ENCODE peak calls at places on chromosomes 1 and 21, in seven cellular contexts. C is right lobe of liver, G is HCT116, F is heart left ventricle, U is uterus, I is ovary, A is breast epithelium. P is an unnamed sample.

GRCh38 chr1:1246601-1247340 is at the start of gene C1QTNF12:
- DNase-seq in F (no peak), I (no peak), G (no peak), U (no peak), C (no peak), A (no peak), P (no peak)

GRCh38 chr1:10779201-10779600 is 17.2 kb downstream of the CASZ1 start:
- DNase-seq in F (no peak), A (no peak), I (no peak), G (peak), U (no peak), C (no peak), P (no peak)

GRCh38 chr1:1757422-1758058 is 20.7 kb downstream of the NADK start:
- DNase-seq in F (no peak), C (peak), U (no peak), A (no peak), G (no peak), I (no peak), P (no peak)

GRCh38 chr1:74193908-74194307 is 4.1 kb downstream of the LRRIQ3 start:
- DNase-seq in I (no peak), F (no peak), A (no peak), G (no peak), U (no peak), C (no peak), P (no peak)

GRCh38 chr21:15071012-15071411 is 6.2 kb upstream of the NRIP1 start:
- DNase-seq in I (no peak), G (no peak), F (no peak), A (no peak), C (no peak), U (no peak), P (no peak)

GRCh38 chr1:219298581-219299148 is 125.0 kb downstream of the LYPLAL1 start:
- DNase-seq in U (peak), I (no peak), F (no peak), G (no peak), A (no peak), C (no peak), P (no peak)

GRCh38 chr1:245211035-245211749 is 56.4 kb downstream of the KIF26B start:
- DNase-seq in F (no peak), C (no peak), U (no peak), G (no peak), A (no peak), I (no peak), P (no peak)

GRCh38 chr1:24551910-24552571 is 3.8 kb upstream of the NCMAP start:
- DNase-seq in U (no peak), C (peak), F (no peak), I (no peak), A (no peak), G (no peak), P (no peak)

GRCh38 chr1:182587087-182587486 is 2.0 kb downstream of the RNASEL start:
- DNase-seq in A (no peak), U (no peak), G (no peak), C (no peak), F (no peak), I (no peak), P (no peak)

GRCh38 chr1:33111965-33112364 is 31.0 kb downstream of the AZIN2 start:
- DNase-seq in G (no peak), C (no peak), A (no peak), U (no peak), F (no peak), I (no peak), P (no peak)

GRCh38 chr1:117812868-117813511 is 116.4 kb downstream of the GDAP2 start:
- DNase-seq in C (no peak), U (no peak), G (no peak), I (no peak), F (no peak), A (no peak), P (no peak)

GRCh38 chr1:64923294-64923718 is 43.0 kb downstream of the JAK1 start:
- DNase-seq in U (no peak), A (no peak), I (no peak), G (no peak), F (no peak), C (no peak), P (no peak)

GRCh38 chr1:161505892-161506173 is 576 bp downstream of the FCGR2A start:
- DNase-seq in C (no peak), G (no peak), I (no peak), F (no peak), U (no peak), A (no peak), P (no peak)

GRCh38 chr1:156862602-156863599 is 2.2 kb downstream of the NTRK1 start:
- DNase-seq in I (no peak), U (no peak), A (no peak), C (no peak), G (no peak), F (no peak), P (no peak)

GRCh38 chr21:41777934-41778815 is 11.3 kb upstream of the RIPK4 start:
- DNase-seq in C (peak), A (peak), I (peak), U (peak), F (peak), G (peak), P (no peak)

GRCh38 chr21:40950970-40951369 is 104.0 kb upstream of the DSCAM start:
- DNase-seq in C (no peak), A (no peak), U (no peak), F (no peak), I (no peak), G (no peak), P (no peak)

GRCh38 chr1:39250460-39251240 is 46.2 kb downstream of the MACF1 start:
- DNase-seq in I (no peak), C (no peak), F (no peak), A (no peak), U (no peak), G (no peak), P (no peak)

GRCh38 chr1:88519156-88519555 is 164.9 kb upstream of the PKN2 start:
- DNase-seq in A (no peak), I (no peak), F (no peak), U (no peak), C (no peak), G (no peak), P (no peak)

GRCh38 chr1:212606734-212607205 is 1.8 kb upstream of the ATF3 start:
- DNase-seq in A (peak), C (peak), I (peak), G (no peak), U (peak), F (peak), P (no peak)

GRCh38 chr1:2229032-2229920 is 1.2 kb downstream of the SKI start:
- DNase-seq in I (peak), A (no peak), U (peak), F (peak), G (no peak), C (peak), P (no peak)

GRCh38 chr21:44872568-44873355 is 728 bp downstream of the PTTG1IP start:
- DNase-seq in U (peak), C (no peak), A (no peak), F (peak), G (no peak), I (peak), P (no peak)

GRCh38 chr21:44873356-44874239 is at the start of gene PTTG1IP:
- DNase-seq in G (peak), I (peak), C (peak), A (peak), U (peak), F (peak), P (no peak)

GRCh38 chr21:44875341-44875740 is 1.9 kb upstream of the PTTG1IP start:
- DNase-seq in U (no peak), I (no peak), A (no peak), G (no peak), F (no peak), C (no peak), P (no peak)

GRCh38 chr21:44874240-44874496 is 678 bp upstream of the PTTG1IP start:
- DNase-seq in A (no peak), U (no peak), I (no peak), F (no peak), C (no peak), G (no peak), P (no peak)

DNA sequence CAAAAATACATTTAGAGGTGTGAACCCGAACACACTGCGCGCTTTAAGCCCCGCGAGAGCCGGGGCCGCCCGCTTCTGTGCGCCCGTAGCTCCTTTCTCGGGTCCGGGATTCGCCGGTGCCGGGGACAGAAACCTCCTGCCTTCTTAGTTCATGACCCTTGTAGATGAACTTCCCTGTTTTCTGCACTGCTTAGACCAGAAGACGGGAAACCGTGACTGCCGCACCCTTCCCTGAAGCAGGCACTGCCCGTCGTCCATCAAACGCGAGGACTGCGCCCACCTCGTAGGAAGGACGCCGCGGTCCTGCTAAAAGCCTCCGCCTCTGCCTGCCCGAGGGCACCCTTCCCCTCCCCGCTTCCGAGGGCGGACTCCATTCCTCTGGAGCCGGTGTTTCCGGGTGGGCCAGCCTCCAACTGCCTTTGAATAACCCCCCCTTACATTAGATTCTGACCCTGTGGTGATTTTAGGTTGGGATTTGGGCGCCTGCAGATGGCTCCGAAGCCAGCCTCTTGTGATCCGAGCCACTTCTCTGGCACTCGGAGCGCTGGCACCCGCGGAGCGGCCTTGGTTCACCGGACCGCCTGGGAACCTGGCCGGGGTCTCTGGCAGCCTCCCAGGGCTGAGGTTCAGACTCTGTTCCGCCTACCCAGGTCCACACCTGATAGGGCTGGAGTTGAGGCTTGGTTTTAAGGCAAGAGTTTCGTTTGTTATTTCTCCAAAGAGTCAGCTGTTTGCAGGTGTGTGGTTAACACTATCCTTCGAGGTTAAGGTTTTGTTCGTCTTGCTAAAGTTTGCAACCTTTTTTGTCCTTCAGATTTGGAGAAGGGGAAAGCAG is 1.2 kb upstream of the PTTG1IP start:
- DNase-seq in G (no peak), I (peak), F (peak), A (peak), C (peak), U (peak), P (no peak)
- TF ChIP-seq POLR2A in G (no peak), I (no peak), F (no peak), A (no peak), C (peak), U (no peak), P (no peak)

GRCh38 chr21:37873655-37874054 is 42.6 kb downstream of the KCNJ6 start:
- DNase-seq in F (no peak), A (no peak), I (no peak), C (no peak), G (no peak), U (no peak), P (no peak)
- TF ChIP-seq POLR2A in F (no peak), A (no peak), I (no peak), C (no peak), G (no peak), U (no peak), P (no peak)

GRCh38 chr1:62573675-62574074 is 23.6 kb upstream of the ANGPTL3 start:
- DNase-seq in C (no peak), I (no peak), U (no peak), F (no peak), G (no peak), A (no peak), P (no peak)

GRCh38 chr1:62572476-62572875 is 24.8 kb upstream of the ANGPTL3 start:
- DNase-seq in A (no peak), U (no peak), I (no peak), G (no peak), C (no peak), F (no peak), P (no peak)
- TF ChIP-seq POLR2A in A (no peak), U (no peak), I (no peak), G (no peak), C (no peak), F (no peak), P (no peak)

DNA sequence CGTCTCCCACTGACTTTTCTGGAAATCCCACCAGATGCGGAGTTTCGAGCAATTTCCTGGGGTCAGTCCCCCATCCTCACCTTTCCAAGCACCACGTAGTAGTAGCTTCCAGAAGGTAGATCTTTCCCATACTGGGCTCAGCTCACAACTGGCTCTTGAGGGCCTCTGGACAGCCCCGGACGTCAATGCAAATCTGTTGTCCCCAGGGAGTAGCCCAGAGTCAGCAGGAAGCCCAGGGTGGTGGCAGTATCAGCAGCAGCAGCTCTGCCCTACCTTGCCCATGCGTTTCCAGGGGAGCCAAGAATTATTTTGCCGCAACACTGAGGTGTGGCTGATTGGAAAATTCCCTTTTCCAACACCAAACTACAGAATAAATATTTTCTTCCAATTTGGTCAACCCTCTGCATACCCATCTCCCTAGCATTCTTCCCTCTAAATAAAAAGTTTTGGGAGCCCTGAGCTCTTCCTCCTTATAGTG is 70.3 kb downstream of the CD46 start:
- DNase-seq in I (no peak), A (no peak), F (no peak), G (no peak), U (no peak), C (peak), P (no peak)
- TF ChIP-seq POLR2A in I (no peak), A (no peak), F (no peak), G (no peak), U (no peak), C (no peak), P (no peak)

GRCh38 chr1:50333595-50333974 is 89.7 kb downstream of the DMRTA2 start:
- DNase-seq in I (peak), A (no peak), G (no peak), C (peak), U (no peak), F (peak), P (no peak)

GRCh38 chr1:50329332-50329932 is 93.8 kb downstream of the DMRTA2 start:
- DNase-seq in U (no peak), C (no peak), G (no peak), I (no peak), F (no peak), A (no peak), P (no peak)

GRCh38 chr1:50335914-50336313 is 87.3 kb downstream of the DMRTA2 start:
- DNase-seq in I (no peak), C (no peak), G (no peak), F (no peak), A (no peak), U (no peak), P (no peak)

GRCh38 chr1:50335036-50335435 is 88.2 kb downstream of the DMRTA2 start:
- DNase-seq in G (no peak), A (no peak), C (no peak), F (no peak), U (no peak), I (no peak), P (no peak)

DNA sequence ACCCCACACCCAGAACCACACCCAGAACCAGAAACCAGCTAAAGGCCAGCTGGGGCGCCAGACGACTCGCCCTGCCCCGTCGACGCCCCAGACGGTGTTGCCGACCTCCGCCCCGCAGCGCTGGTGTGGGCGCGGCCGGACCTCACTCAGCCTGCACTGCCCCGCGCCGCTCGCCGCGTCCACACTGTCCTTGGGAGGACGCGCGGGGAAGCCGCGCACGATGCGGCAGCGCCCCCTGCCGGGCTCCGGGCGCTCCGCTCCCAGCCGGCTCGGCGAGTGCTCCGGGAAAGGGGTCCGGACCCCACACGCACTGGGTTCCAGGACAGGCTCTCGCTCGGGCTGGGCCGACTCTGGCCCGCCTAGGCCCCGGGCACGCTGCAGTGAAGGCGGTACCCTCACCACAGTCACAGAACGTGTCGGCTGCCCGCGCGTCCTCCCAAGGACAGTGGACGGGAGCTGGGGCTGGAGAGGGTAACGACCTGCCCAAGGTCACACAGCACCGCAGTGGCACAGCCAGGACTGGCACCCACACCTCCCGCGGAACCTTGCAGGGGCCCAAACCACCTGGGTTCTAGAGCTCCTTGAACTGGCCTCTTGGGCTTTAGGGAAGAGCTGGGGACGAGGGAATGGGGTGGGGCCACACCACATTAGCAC is 90.2 kb downstream of the DMRTA2 start:
- DNase-seq in C (peak), A (no peak), G (no peak), U (no peak), I (peak), F (peak), P (no peak)
- TF ChIP-seq POLR2A in C (no peak), A (no peak), G (no peak), U (no peak), I (no peak), F (no peak), P (no peak)

GRCh38 chr1:116529681-116530080 is 41.1 kb downstream of the CD58 start:
- DNase-seq in I (no peak), U (no peak), A (no peak), G (no peak), F (no peak), C (no peak), P (no peak)

GRCh38 chr1:116532698-116533424 is 38.0 kb downstream of the CD58 start:
- DNase-seq in I (no peak), A (no peak), U (no peak), C (no peak), G (no peak), F (no peak), P (no peak)

GRCh38 chr1:116533425-116533820 is 37.4 kb downstream of the CD58 start:
- DNase-seq in C (no peak), F (no peak), I (no peak), U (no peak), A (no peak), G (no peak), P (no peak)

GRCh38 chr1:116534014-116534739 is 36.6 kb downstream of the CD58 start:
- DNase-seq in C (no peak), U (no peak), I (no peak), G (no peak), A (no peak), F (no peak), P (no peak)

GRCh38 chr1:116531917-116532316 is 38.9 kb downstream of the CD58 start:
- DNase-seq in F (no peak), U (no peak), C (no peak), I (no peak), G (no peak), A (no peak), P (no peak)
- TF ChIP-seq POLR2A in F (no peak), U (no peak), C (no peak), I (no peak), G (no peak), A (no peak), P (no peak)

DNA sequence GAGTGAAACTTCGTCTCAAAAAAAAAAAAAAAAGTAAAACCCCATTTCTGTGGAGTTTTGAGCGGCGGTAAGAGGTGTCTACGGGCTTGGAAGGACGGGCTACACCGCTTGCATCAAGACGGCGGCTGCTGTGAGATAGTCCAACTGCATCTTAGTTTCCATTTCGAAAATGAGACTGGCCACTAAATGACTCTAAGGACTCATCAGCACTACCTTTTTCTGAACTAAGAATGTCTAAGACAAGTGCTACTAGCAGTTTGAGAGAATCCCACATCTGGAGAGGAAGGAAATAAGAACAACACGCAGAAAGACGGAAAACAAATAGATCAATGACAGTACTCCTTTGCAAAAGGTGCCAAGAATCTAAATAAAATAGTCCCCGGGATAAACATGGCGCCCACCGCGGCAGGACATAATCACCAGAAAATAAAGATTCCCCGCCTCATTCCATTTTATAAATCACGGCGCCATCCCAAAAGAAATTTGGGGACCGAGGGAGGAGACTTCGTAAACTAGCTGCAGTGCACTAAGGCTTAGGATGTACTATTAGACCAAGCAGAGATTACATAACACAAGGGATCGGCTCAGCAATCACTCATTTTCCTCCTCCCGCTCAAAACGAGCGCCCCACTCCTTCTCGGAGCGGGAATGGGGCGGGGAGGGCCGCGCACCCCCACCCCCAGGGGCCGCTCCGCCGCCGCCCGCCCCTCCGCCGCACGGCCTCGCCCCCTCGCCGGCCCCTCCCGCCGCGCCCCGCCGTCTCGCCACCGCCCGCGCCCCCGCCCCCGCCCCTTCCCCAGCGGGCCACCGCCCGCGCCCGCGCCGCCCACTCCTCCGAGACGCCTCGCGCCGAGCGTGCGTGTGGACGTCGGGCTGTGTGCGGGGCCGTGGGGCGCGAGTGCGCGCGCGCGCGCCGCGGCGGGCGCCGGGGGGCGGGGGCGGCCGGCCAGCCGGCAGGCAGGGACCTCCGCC is 1.1 kb downstream of the POGZ start:
- DNase-seq in C (peak), I (peak), A (no peak), F (peak), G (peak), U (peak), P (no peak)
- TF ChIP-seq POLR2A in C (peak), I (peak), A (no peak), F (no peak), G (no peak), U (no peak), P (no peak)

P was measured in vagina.